ENCODE peak calls at places on chromosomes 5 and 9, in four cellular contexts. X is GDM1, A is HT1080, R is lower leg skin. H is an unnamed sample.

GRCh38 chr9:124282442-124283231 is 24.9 kb downstream of the NEK6 start:
- DNase-seq in A (no peak), X (no peak), R (no peak), H (no peak)

GRCh38 chr9:106928350-106928749 is 65.4 kb downstream of the ZNF462 start:
- DNase-seq in R (no peak), A (no peak), X (no peak), H (no peak)

GRCh38 chr5:144333336-144333920 is 162.8 kb downstream of the KCTD16 start:
- DNase-seq in A (no peak), R (no peak), X (no peak), H (no peak)

GRCh38 chr5:84287964-84288363 is 96.7 kb downstream of the EDIL3 start:
- DNase-seq in X (peak; percentile 60), A (peak; percentile 96), R (no peak), H (no peak)

GRCh38 chr9:123373941-123374340 is 17.9 kb downstream of the CRB2 start:
- DNase-seq in R (no peak), A (no peak), X (no peak), H (no peak)

GRCh38 chr9:38038307-38039089 is 30.5 kb downstream of the SHB start:
- DNase-seq in R (no peak), X (no peak), A (no peak), H (no peak)

GRCh38 chr9:136506425-136506824 is 23.6 kb upstream of the SEC16A start:
- DNase-seq in X (no peak), A (no peak), R (no peak), H (no peak)

GRCh38 chr5:122999947-123000563 is 36.5 kb downstream of the PPIC start:
- DNase-seq in A (peak; percentile 25), X (no peak), R (peak; percentile 18), H (no peak)

GRCh38 chr5:103347729-103348128 is 89.2 kb downstream of the MACIR start:
- DNase-seq in A (peak; percentile 25), R (no peak), X (no peak), H (no peak)

GRCh38 chr5:122403965-122404364 is 91.9 kb downstream of the SNCAIP start:
- DNase-seq in X (no peak), R (no peak), A (no peak), H (no peak)

GRCh38 chr5:172245823-172246222 is 37.7 kb downstream of the UBTD2 start:
- DNase-seq in R (no peak), X (no peak), A (no peak), H (no peak)

GRCh38 chr9:88916875-88917274 is 74.4 kb upstream of the S1PR3 start:
- DNase-seq in A (no peak), R (no peak), X (no peak), H (no peak)

GRCh38 chr5:143583385-143583784 is 179.9 kb upstream of the NR3C1 start:
- DNase-seq in A (no peak), R (no peak), X (no peak), H (no peak)

GRCh38 chr9:119596703-119597102 is 227.5 kb upstream of the BRINP1 start:
- DNase-seq in R (no peak), A (no peak), X (no peak), H (no peak)

GRCh38 chr9:27162045-27162444 is 53.0 kb downstream of the TEK start:
- DNase-seq in X (no peak), A (peak; percentile 32), R (no peak), H (no peak)

GRCh38 chr9:113682297-113682771 is 193.8 kb upstream of the ZNF618 start:
- DNase-seq in X (peak; percentile 15), R (peak; percentile 68), A (peak; percentile 70), H (no peak)

GRCh38 chr9:97848582-97849237 is 4.3 kb upstream of the FOXE1 start:
- DNase-seq in X (no peak), R (no peak), A (no peak), H (no peak)

GRCh38 chr5:54942064-54942778 is 43.2 kb downstream of the ESM1 start:
- DNase-seq in A (no peak), X (no peak), R (no peak), H (no peak)

GRCh38 chr9:136044971-136045594 is 50.0 kb downstream of the NACC2 start:
- DNase-seq in R (no peak), X (no peak), A (no peak), H (no peak)

GRCh38 chr9:107488400-107489143 is 997 bp downstream of the KLF4 start:
- DNase-seq in A (no peak), R (peak; percentile 84), X (no peak), H (no peak)

GRCh38 chr9:15274425-15274824 is 32.6 kb downstream of the TTC39B start:
- DNase-seq in A (no peak), X (no peak), R (no peak), H (no peak)

GRCh38 chr5:166992874-166993722 is 1298.3 kb upstream of the WWC1 start:
- DNase-seq in X (no peak), A (no peak), R (no peak), H (no peak)

GRCh38 chr9:17481565-17481964 is 97.3 kb upstream of the SH3GL2 start:
- DNase-seq in R (no peak), X (no peak), A (peak; percentile 8), H (no peak)

GRCh38 chr5:9283021-9283420 is 262.9 kb downstream of the SEMA5A start:
- DNase-seq in R (no peak), A (no peak), X (no peak), H (no peak)

GRCh38 chr9:121619989-121620673 is 31.3 kb upstream of the DAB2IP start:
- DNase-seq in R (no peak), A (no peak), X (no peak), H (no peak)

GRCh38 chr9:138122201-138122600 is 244.6 kb downstream of the CACNA1B start:
- DNase-seq in R (no peak), X (no peak), A (no peak), H (no peak)

GRCh38 chr5:3886521-3887461 is 291.2 kb downstream of the IRX1 start:
- DNase-seq in X (no peak), A (no peak), R (no peak), H (no peak)

GRCh38 chr9:77725051-77725702 is 77.1 kb upstream of the GNA14 start:
- DNase-seq in A (no peak), R (no peak), X (no peak), H (no peak)

GRCh38 chr5:32601623-32602295 is 16.4 kb downstream of the SUB1 start:
- DNase-seq in X (no peak), R (no peak), A (no peak), H (no peak)

GRCh38 chr5:62111428-62111827 is 194.6 kb upstream of the KIF2A start:
- DNase-seq in R (no peak), X (no peak), A (no peak), H (no peak)

GRCh38 chr5:167414611-167415010 is 876.8 kb upstream of the WWC1 start:
- DNase-seq in R (no peak), A (no peak), X (no peak), H (no peak)

GRCh38 chr9:14608521-14608920 is 84.7 kb downstream of the ZDHHC21 start:
- DNase-seq in A (no peak), X (no peak), R (no peak), H (no peak)

GRCh38 chr9:125985998-125986655 is 239.0 kb downstream of the PBX3 start:
- DNase-seq in X (no peak), A (no peak), R (no peak), H (no peak)

GRCh38 chr9:137804908-137805356 is 72.7 kb upstream of the CACNA1B start:
- DNase-seq in A (peak; percentile 19), X (no peak), R (no peak), H (no peak)

GRCh38 chr5:172065431-172066065 is 59.1 kb upstream of the FBXW11 start:
- DNase-seq in X (no peak), R (no peak), A (no peak), H (no peak)

GRCh38 chr5:73702534-73702933 is 76.5 kb downstream of the ARHGEF28 start:
- DNase-seq in X (no peak), R (no peak), A (no peak), H (no peak)

GRCh38 chr9:98191615-98192502 is 578 bp downstream of the CORO2A start:
- DNase-seq in A (peak; percentile 39), X (peak; percentile 13), R (peak; percentile 30), H (peak; percentile 10)

GRCh38 chr9:35760651-35761050 is 6.6 kb upstream of the MSMP start:
- DNase-seq in X (peak; percentile 24), R (no peak), A (peak; percentile 66), H (no peak)

H was measured in CD4-positive, alpha-beta T cell.